ENCODE peak calls at places on chromosomes 1 and 21, in ten cellular contexts. U is pancreas; I is tibial nerve; O is cardiac muscle cell; A is sigmoid colon; X is effector memory CD4-positive, alpha-beta T cell; Y is OCI-LY7; E is psoas muscle; V is CD8-positive, alpha-beta T cell; G is uterus. L is an unnamed sample.

GRCh38 chr1:100950776-100951175 is 54.9 kb downstream of the SLC30A7 start:
- DNase-seq in G (no peak), O (peak; percentile 25), U (no peak), Y (no peak), V (no peak), A (no peak), X (no peak), E (no peak), I (no peak), L (no peak)

GRCh38 chr1:165350861-165351260 is 5.7 kb downstream of the LMX1A start:
- DNase-seq in U (no peak), I (no peak), E (no peak), X (no peak), G (no peak), Y (no peak), A (no peak), O (no peak), V (no peak), L (no peak)

GRCh38 chr1:16960560-16961296 is 19.7 kb downstream of the MFAP2 start:
- DNase-seq in U (peak; percentile 95), A (peak; percentile 90), I (peak; percentile 77), X (peak; percentile 56), O (peak; percentile 82), V (peak; percentile 56), G (peak; percentile 85), Y (peak; percentile 73), E (peak; percentile 87), L (no peak)

GRCh38 chr1:204711947-204712701 is 26.6 kb upstream of the LRRN2 start:
- DNase-seq in A (no peak), U (no peak), O (peak; percentile 56), I (no peak), Y (peak; percentile 38), V (no peak), G (no peak), E (peak; percentile 38), X (no peak), L (no peak)

GRCh38 chr1:240363315-240363714 is 248.6 kb downstream of the GREM2 start:
- DNase-seq in E (no peak), G (no peak), U (no peak), Y (no peak), O (no peak), X (no peak), A (no peak), V (no peak), I (no peak), L (no peak)

GRCh38 chr1:44786138-44786840 is 1.7 kb downstream of the BEST4 start:
- DNase-seq in X (peak; percentile 63), G (peak; percentile 64), I (no peak), U (peak; percentile 85), A (peak; percentile 87), E (peak; percentile 72), O (peak; percentile 80), Y (peak; percentile 78), V (peak; percentile 63), L (peak; percentile 81)

GRCh38 chr1:63624911-63625310 is 31.7 kb downstream of the PGM1 start:
- DNase-seq in I (no peak), O (no peak), X (no peak), Y (no peak), G (no peak), E (no peak), U (no peak), A (no peak), V (no peak), L (no peak)

GRCh38 chr1:84598846-84599741 is 24.9 kb upstream of the CTBS start:
- DNase-seq in V (no peak), O (no peak), X (no peak), E (no peak), Y (peak; percentile 15), U (no peak), G (no peak), I (no peak), A (no peak), L (no peak)

GRCh38 chr1:170742600-170742999 is 78.7 kb downstream of the PRRX1 start:
- DNase-seq in A (no peak), G (no peak), Y (no peak), U (no peak), V (no peak), O (no peak), I (no peak), X (no peak), E (no peak), L (no peak)

GRCh38 chr1:16348414-16349182 is 3.7 kb downstream of the FBXO42 start:
- DNase-seq in U (no peak), I (no peak), V (no peak), A (no peak), O (no peak), Y (no peak), G (no peak), E (no peak), X (no peak), L (no peak)

GRCh38 chr1:71080178-71080781 is 555 bp downstream of the ZRANB2 start:
- DNase-seq in Y (peak; percentile 38), V (no peak), G (no peak), X (no peak), U (no peak), A (no peak), O (peak; percentile 58), I (peak; percentile 4), E (no peak), L (peak; percentile 10)

GRCh38 chr1:163378554-163378953 is 56.8 kb downstream of the NUF2 start:
- DNase-seq in E (no peak), Y (no peak), I (no peak), V (no peak), O (no peak), A (no peak), U (no peak), G (no peak), X (no peak), L (no peak)

GRCh38 chr1:199272107-199272506 is 633.3 kb downstream of the PTPRC start:
- DNase-seq in U (no peak), E (no peak), V (no peak), O (no peak), I (no peak), G (no peak), Y (no peak), X (no peak), A (no peak), L (no peak)

GRCh38 chr1:11150326-11150725 is 38.8 kb upstream of the ANGPTL7 start:
- DNase-seq in G (no peak), I (no peak), X (no peak), O (no peak), V (no peak), Y (no peak), E (no peak), U (no peak), A (peak; percentile 30), L (no peak)

DNA sequence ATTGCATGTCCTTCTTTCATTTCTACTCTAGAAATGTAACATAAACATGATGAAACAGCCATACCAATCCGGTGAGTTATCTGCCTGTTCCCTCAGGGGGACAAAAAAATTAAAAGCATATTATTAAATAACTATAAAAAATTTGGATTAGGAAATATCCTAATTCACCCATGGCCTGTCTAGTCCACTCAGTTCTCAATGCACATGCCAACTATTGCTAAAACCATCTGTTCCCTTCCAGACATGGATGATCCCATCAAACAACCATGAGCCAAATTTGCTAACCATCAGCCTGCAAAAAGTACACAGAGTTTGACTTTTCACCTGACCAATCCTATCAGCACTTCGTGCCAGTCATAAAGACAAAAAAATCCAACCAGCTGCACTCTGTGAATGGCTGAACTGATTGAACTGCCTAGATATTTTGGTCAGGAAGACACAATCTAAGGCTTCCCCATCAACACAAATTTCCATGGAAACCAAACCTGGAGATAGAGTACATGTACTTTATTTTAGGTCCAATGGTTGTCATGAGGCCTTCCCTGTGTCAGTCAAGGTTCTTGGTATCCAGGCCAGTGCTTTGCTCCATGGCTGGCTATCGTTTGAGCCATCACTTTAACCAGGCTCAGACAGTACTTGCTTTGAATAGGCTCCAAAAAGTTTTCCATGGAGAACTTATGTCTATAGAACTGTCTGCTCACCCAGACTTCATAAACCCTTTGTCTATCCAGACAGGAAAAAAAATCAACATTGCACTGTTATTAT is 570.8 kb downstream of the LTN1 start:
- DNase-seq in E (no peak), Y (no peak), X (no peak), A (no peak), O (no peak), G (peak; percentile 48), U (no peak), V (no peak), I (peak; percentile 32), L (no peak)
- H3K4me1 ChIP-seq in E (no peaks in the 10 kb centered on the region), Y (no peaks in the 10 kb centered on the region), X (no peaks in the 10 kb centered on the region), A (no peaks in the 10 kb centered on the region), O (no peaks in the 10 kb centered on the region), G (peaks cover 8% of the 10 kb centered on the region), U (no peaks in the 10 kb centered on the region), V (no peaks in the 10 kb centered on the region), I (peaks cover 7% of the 10 kb centered on the region), L (no peaks in the 10 kb centered on the region)

DNA sequence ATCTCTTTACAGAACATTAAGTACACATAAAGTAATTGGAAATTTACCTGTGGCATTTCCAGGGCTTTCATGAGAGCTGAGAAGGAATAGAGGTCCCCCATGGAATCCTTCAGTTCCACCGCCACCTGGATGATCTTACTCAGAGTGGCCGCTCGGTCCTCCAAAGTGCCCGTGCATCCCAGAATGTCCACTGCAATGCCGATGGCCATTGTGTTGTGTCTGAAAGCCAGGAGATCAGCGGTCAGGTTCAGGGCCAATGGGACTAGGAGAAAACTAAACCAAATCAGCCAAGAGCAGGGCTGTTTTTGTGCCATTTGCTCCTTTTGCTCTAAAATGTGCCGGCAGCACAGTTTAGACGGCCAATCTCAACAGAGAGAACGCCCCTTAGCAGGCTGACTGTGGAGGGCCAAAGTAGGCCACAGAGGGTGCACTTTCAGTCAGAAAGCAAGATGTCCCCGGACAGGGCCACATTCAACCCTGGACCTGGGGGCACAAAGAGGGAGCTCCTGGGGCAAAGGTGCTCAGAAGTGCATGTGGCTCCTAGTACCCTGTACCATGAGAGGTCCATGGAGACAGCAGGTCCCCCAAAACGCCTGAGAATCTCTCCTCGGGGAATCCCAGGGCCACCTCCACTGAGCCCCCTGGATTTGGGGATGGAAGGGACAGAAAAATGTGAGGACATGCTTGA is 109.9 kb downstream of the BCAR3 start:
- DNase-seq in A (no peak), G (no peak), Y (no peak), E (no peak), I (no peak), U (no peak), V (no peak), O (no peak), X (no peak), L (no peak)
- H3K36me3 ChIP-seq in A (no peaks in the 10 kb centered on the region), G (no peaks in the 10 kb centered on the region), Y (peaks cover 69% of the 10 kb centered on the region), E (peaks cover 3% of the 10 kb centered on the region), I (peaks cover 98% of the 10 kb centered on the region), U (peaks cover 9% of the 10 kb centered on the region), V (no peaks in the 10 kb centered on the region), O (no peaks in the 10 kb centered on the region), X (no peaks in the 10 kb centered on the region), L (no peaks in the 10 kb centered on the region)

DNA sequence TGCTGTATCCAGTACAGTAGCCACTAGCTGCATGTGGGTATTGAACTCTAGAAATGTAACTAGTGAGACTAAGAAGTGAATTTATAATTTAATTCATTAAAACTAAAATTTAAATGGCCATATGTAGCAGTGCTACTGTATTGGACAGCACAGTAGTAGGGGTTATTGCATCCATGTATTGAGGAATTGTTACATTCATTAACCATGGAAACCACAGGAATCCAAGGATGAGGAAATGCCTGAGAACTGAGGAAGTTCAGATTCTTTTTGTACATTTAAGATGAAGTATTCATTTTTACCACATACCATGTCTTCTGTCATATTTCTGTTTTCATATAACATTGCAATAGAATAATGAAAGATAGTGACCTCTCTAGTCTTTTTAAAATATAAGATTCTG is 2.6 kb downstream of the MTF2 start:
- DNase-seq in X (no peak), G (no peak), I (no peak), O (no peak), Y (no peak), V (no peak), U (no peak), A (no peak), E (no peak), L (no peak)
- H3K4me3 ChIP-seq in X (no peak overlapping the region), G (no peak overlapping the region), I (no peak overlapping the region), O (peak overlapping the region; percentile 64), Y (peak overlapping the region; percentile 84), V (peak overlapping the region; percentile 91), U (no peak overlapping the region), A (no peak overlapping the region), E (peak overlapping the region; percentile 82), L (no peak overlapping the region)

GRCh38 chr1:209106861-209107260 is 476.7 kb upstream of the CAMK1G start:
- DNase-seq in I (no peak), A (no peak), G (no peak), U (no peak), X (no peak), E (no peak), Y (no peak), O (no peak), V (no peak), L (no peak)
- H3K4me1 ChIP-seq in I (no peaks in the 10 kb centered on the region), A (no peaks in the 10 kb centered on the region), G (no peaks in the 10 kb centered on the region), U (no peaks in the 10 kb centered on the region), X (no peaks in the 10 kb centered on the region), E (no peaks in the 10 kb centered on the region), Y (no peaks in the 10 kb centered on the region), O (no peaks in the 10 kb centered on the region), V (no peaks in the 10 kb centered on the region), L (no peaks in the 10 kb centered on the region)